ENCODE peak calls at places on chromosomes 2 and 18, in four cellular contexts. O, E, J and I are unnamed samples.

GRCh38 chr2:174788291-174788929 is 24.1 kb upstream of the CHRNA1 start:
- DNase-seq in O (no peak), J (peak; percentile 35), E (no peak), I (no peak)

GRCh38 chr2:65265090-65266045 is 37.7 kb downstream of the ACTR2 start:
- DNase-seq in E (no peak), O (no peak), J (peak; percentile 8), I (no peak)

GRCh38 chr2:159803235-159803962 is 5.4 kb upstream of the CD302 start:
- DNase-seq in E (no peak), J (no peak), O (no peak), I (no peak)

GRCh38 chr18:78144669-78145068 is 834.9 kb upstream of the SALL3 start:
- DNase-seq in J (no peak), E (no peak), O (no peak), I (no peak)

GRCh38 chr2:24409700-24410556 is 49.6 kb upstream of the ITSN2 start:
- DNase-seq in J (peak; percentile 51), E (no peak), O (no peak), I (no peak)

GRCh38 chr2:7203056-7203467 is 285.9 kb downstream of the RNF144A start:
- DNase-seq in E (no peak), O (peak; percentile 25), J (peak; percentile 45), I (no peak)

GRCh38 chr2:37585982-37586621 is 85.3 kb downstream of the CDC42EP3 start:
- DNase-seq in E (no peak), O (no peak), J (peak; percentile 86), I (no peak)

GRCh38 chr2:12672711-12673315 is 43.9 kb upstream of the TRIB2 start:
- DNase-seq in J (no peak), O (no peak), E (no peak), I (no peak)

GRCh38 chr18:12652861-12653401 is 5.0 kb downstream of the SPIRE1 start:
- DNase-seq in E (no peak), O (no peak), J (no peak), I (no peak)

GRCh38 chr2:181258761-181259160 is 198.4 kb upstream of the ITGA4 start:
- DNase-seq in E (no peak), J (no peak), O (no peak), I (no peak)